ENCODE peak calls at places on chromosome 19, in nine cellular contexts. J is stimulated activated CD8-positive, alpha-beta memory T cell treated with anti-CD3 and anti-CD28 coated beads, Interleukin-4, amount 100 ng/mL, for 1 hour; A is SK-N-DZ; I is GM19239; U is stimulated activated CD4-positive, alpha-beta T cell treated with anti-CD3 and anti-CD28 coated beads, TNF-alpha, amount 100 ng/mL, for 4 hours; Z is AG09309; N is brain microvascular endothelial cell; C is PC-3; M is T follicular helper cell. E is an unnamed sample.

GRCh38 chr19:7067716-7068115 is 1.8 kb upstream of the ZNF557 start:
- DNase-seq in I (no peak), M (no peak), N (no peak), U (no peak), C (no peak), J (no peak), A (no peak), Z (peak; percentile 18), E (no peak)

GRCh38 chr19:50255115-50255514 is 51.7 kb downstream of the MYH14 start:
- DNase-seq in A (no peak), N (no peak), J (no peak), Z (no peak), U (no peak), M (no peak), C (peak; percentile 15), I (no peak), E (no peak)

GRCh38 chr19:6105444-6105843 is 4.9 kb downstream of the RFX2 start:
- DNase-seq in M (no peak), J (no peak), A (no peak), C (no peak), Z (no peak), U (no peak), I (no peak), N (no peak), E (no peak)

GRCh38 chr19:15551183-15552004 is 43.1 kb downstream of the CYP4F22 start:
- DNase-seq in A (peak; percentile 20), M (peak; percentile 53), Z (no peak), C (peak; percentile 51), I (no peak), N (no peak), U (peak; percentile 57), J (peak; percentile 44), E (no peak)

GRCh38 chr19:34475975-34476594 is 5.5 kb upstream of the WTIP start:
- DNase-seq in M (no peak), N (no peak), J (no peak), A (no peak), Z (no peak), I (no peak), U (no peak), C (no peak), E (no peak)

GRCh38 chr19:4059931-4060620 is 6.6 kb downstream of the ZBTB7A start:
- DNase-seq in N (no peak), A (no peak), C (no peak), I (no peak), Z (no peak), M (peak; percentile 31), J (no peak), U (no peak), E (peak; percentile 62)

GRCh38 chr19:40321566-40322270 is 26.5 kb downstream of the C19orf47 start:
- DNase-seq in M (no peak), J (no peak), A (no peak), Z (no peak), I (no peak), U (no peak), C (no peak), N (no peak), E (no peak)

GRCh38 chr19:33399745-33400681 is 26.5 kb downstream of the CEBPG start:
- DNase-seq in N (no peak), Z (no peak), J (no peak), U (no peak), A (no peak), I (no peak), M (no peak), C (no peak), E (no peak)

GRCh38 chr19:45254044-45254531 is 3.0 kb downstream of the MARK4 start:
- DNase-seq in M (no peak), J (no peak), U (no peak), N (no peak), Z (no peak), I (no peak), C (no peak), A (peak; percentile 83), E (no peak)

GRCh38 chr19:28577666-28578065 is 635.3 kb downstream of the UQCRFS1 start:
- DNase-seq in N (no peak), Z (no peak), U (no peak), C (no peak), A (no peak), J (no peak), I (no peak), M (no peak), E (no peak)

GRCh38 chr19:12995596-12996541 is 594 bp downstream of the NFIX start:
- DNase-seq in N (no peak), U (no peak), C (no peak), I (peak; percentile 84), M (no peak), A (no peak), J (no peak), Z (no peak), E (no peak)

GRCh38 chr19:782195-783043 is 14.8 kb upstream of the PTBP1 start:
- DNase-seq in A (no peak), I (no peak), M (no peak), J (no peak), N (no peak), C (peak; percentile 86), Z (no peak), U (no peak), E (peak; percentile 54)

GRCh38 chr19:38667552-38668205 is 20.2 kb downstream of the ACTN4 start:
- DNase-seq in A (no peak), J (no peak), I (no peak), U (no peak), M (no peak), C (peak; percentile 46), Z (no peak), N (no peak), E (no peak)

GRCh38 chr19:14775855-14776254 is 2.5 kb downstream of the ADGRE2 start:
- DNase-seq in C (no peak), A (no peak), I (no peak), M (no peak), Z (no peak), J (no peak), N (no peak), U (no peak), E (no peak)

GRCh38 chr19:29843180-29844051 is 31.6 kb downstream of the CCNE1 start:
- DNase-seq in N (peak; percentile 1), I (no peak), C (no peak), A (no peak), Z (no peak), J (no peak), M (no peak), U (no peak), E (no peak)

GRCh38 chr19:38793186-38793585 is 4.2 kb downstream of the LGALS7B start:
- DNase-seq in J (no peak), C (peak; percentile 12), A (no peak), Z (no peak), U (no peak), M (no peak), N (peak; percentile 24), I (no peak), E (peak; percentile 97)

GRCh38 chr19:54937926-54938325 is 9.4 kb downstream of the NLRP7 start:
- DNase-seq in Z (no peak), A (no peak), C (no peak), U (no peak), N (no peak), J (no peak), M (no peak), I (peak; percentile 83), E (no peak)

GRCh38 chr19:38836438-38837303 is 5.1 kb upstream of the ECH1 start:
- DNase-seq in I (no peak), M (no peak), J (no peak), U (no peak), N (no peak), A (no peak), C (no peak), Z (no peak), E (peak; percentile 58)

GRCh38 chr19:54077334-54077733 is 3.8 kb downstream of the TARM1 start:
- DNase-seq in J (no peak), N (no peak), I (no peak), U (no peak), C (no peak), M (no peak), A (no peak), Z (no peak), E (no peak)

GRCh38 chr19:3578390-3578789 is 5.6 kb downstream of the HMG20B start:
- DNase-seq in C (no peak), U (no peak), J (no peak), A (no peak), I (no peak), N (no peak), M (no peak), Z (no peak), E (no peak)

GRCh38 chr19:32287811-32288227 is 57.6 kb upstream of the ZNF507 start:
- DNase-seq in J (no peak), U (no peak), I (no peak), C (peak; percentile 60), A (peak; percentile 16), Z (peak; percentile 59), N (peak; percentile 68), M (no peak), E (peak; percentile 29)

GRCh38 chr19:39544201-39544903 is 4.4 kb upstream of the EID2 start:
- DNase-seq in M (no peak), I (no peak), C (no peak), J (no peak), A (no peak), Z (no peak), N (no peak), U (no peak), E (peak; percentile 60)

GRCh38 chr19:39160523-39160861 is 34.9 kb downstream of the PAK4 start:
- DNase-seq in A (no peak), U (no peak), Z (peak; percentile 14), M (no peak), I (no peak), N (peak; percentile 5), C (peak; percentile 58), J (no peak), E (peak; percentile 29)

GRCh38 chr19:4539169-4539696 is 603 bp downstream of the LRG1 start:
- DNase-seq in C (no peak), U (no peak), N (no peak), I (no peak), M (no peak), J (no peak), A (no peak), Z (no peak), E (no peak)

GRCh38 chr19:39007096-39007495 is 25.3 kb downstream of the FBXO27 start:
- DNase-seq in N (no peak), C (no peak), I (no peak), A (no peak), Z (no peak), M (no peak), J (no peak), U (no peak), E (no peak)

GRCh38 chr19:55273978-55274707 is 5.8 kb downstream of the HSPBP1 start:
- DNase-seq in C (no peak), J (no peak), N (no peak), Z (no peak), A (no peak), U (no peak), M (no peak), I (no peak), E (no peak)

GRCh38 chr19:30228113-30228725 is 144.0 kb upstream of the ZNF536 start:
- DNase-seq in M (no peak), Z (no peak), C (no peak), J (no peak), A (no peak), I (peak; percentile 27), U (no peak), N (no peak), E (no peak)

GRCh38 chr19:21587117-21587461 is 81.7 kb downstream of the ZNF429 start:
- DNase-seq in U (no peak), I (no peak), Z (no peak), A (no peak), J (no peak), N (no peak), M (no peak), C (no peak), E (no peak)

GRCh38 chr19:30228726-30229523 is 143.3 kb upstream of the ZNF536 start:
- DNase-seq in J (no peak), C (no peak), M (no peak), Z (no peak), I (no peak), N (no peak), A (no peak), U (no peak), E (no peak)

GRCh38 chr19:5903502-5904301 is at the start of gene NDUFA11:
- DNase-seq in A (peak; percentile 93), Z (no peak), M (peak; percentile 96), N (peak; percentile 99), C (peak; percentile 96), J (peak; percentile 95), U (peak; percentile 94), I (peak; percentile 93), E (no peak)

GRCh38 chr19:18610556-18611326 is 1.9 kb upstream of the TMEM59L start:
- DNase-seq in N (no peak), J (no peak), Z (no peak), I (no peak), C (no peak), M (no peak), U (no peak), A (no peak), E (no peak)